ENCODE peak calls at places on chromosomes 7 and 10, in six cellular contexts. L is RWPE1; J is mammary epithelial cell; T is NCI-H524; D is HL-60; Q is activated T-cell treated with anti-CD3 and anti-CD28 coated beads, Interleukin-2, amount 50 U/mL, for 48 hours. H is an unnamed sample.

GRCh38 chr10:79424221-79425073 is 21.0 kb downstream of the ZCCHC24 start:
- DNase-seq in L (no peak), J (no peak), T (no peak), D (no peak), Q (no peak), H (no peak)

GRCh38 chr7:94250984-94251383 is 143.7 kb upstream of the COL1A2 start:
- DNase-seq in L (no peak), J (no peak), T (peak; percentile 6), D (no peak), Q (no peak), H (no peak)

GRCh38 chr10:50917486-50917885 is 32.1 kb upstream of the A1CF start:
- DNase-seq in L (peak; percentile 53), J (peak; percentile 38), T (no peak), D (no peak), Q (no peak), H (peak; percentile 9)

GRCh38 chr7:67462781-67463191 is 466.2 kb downstream of the TYW1 start:
- DNase-seq in L (no peak), J (no peak), T (peak; percentile 90), D (no peak), Q (no peak), H (no peak)

GRCh38 chr7:80098795-80099194 is 35.8 kb upstream of the GNAI1 start:
- DNase-seq in L (no peak), J (no peak), T (no peak), D (no peak), Q (no peak), H (no peak)

GRCh38 chr10:118472961-118473675 is 122.3 kb downstream of the PRLHR start:
- DNase-seq in L (no peak), J (no peak), T (peak; percentile 71), D (peak; percentile 24), Q (no peak), H (no peak)

GRCh38 chr10:72328045-72328828 is 26.5 kb downstream of the DNAJB12 start:
- DNase-seq in L (no peak), J (no peak), T (peak; percentile 20), D (peak; percentile 60), Q (peak; percentile 60), H (no peak)

GRCh38 chr7:144835166-144835611 is 664 bp downstream of the TPK1 start:
- DNase-seq in L (no peak), J (peak; percentile 20), T (peak; percentile 41), D (peak; percentile 41), Q (peak; percentile 68), H (peak; percentile 35)

GRCh38 chr10:7239312-7239985 is 171.4 kb downstream of the SFMBT2 start:
- DNase-seq in L (no peak), J (no peak), T (no peak), D (no peak), Q (no peak), H (no peak)

GRCh38 chr7:132362059-132362458 is 214.2 kb downstream of the PLXNA4 start:
- DNase-seq in L (no peak), J (no peak), T (no peak), D (no peak), Q (no peak), H (no peak)

GRCh38 chr7:44272456-44272855 is 52.9 kb downstream of the CAMK2B start:
- DNase-seq in L (no peak), J (no peak), T (no peak), D (no peak), Q (no peak), H (no peak)